ENCODE peak calls at places on chromosomes 6 and 20, in four cellular contexts. X is H1, C is IMR-90, O is H9. F is an unnamed sample.

GRCh38 chr6:85865665-85866372 is 223.1 kb upstream of the SYNCRIP start:
- DNase-seq in X (no peak), C (peak), O (no peak), F (peak)

GRCh38 chr6:149545258-149545753 is 537 bp downstream of the PPIL4 start:
- DNase-seq in X (no peak), C (peak), O (peak), F (peak)

GRCh38 chr20:57388953-57389694 is 2.1 kb upstream of the RBM38 start:
- DNase-seq in X (no peak), C (peak), O (peak), F (peak)

GRCh38 chr6:132053523-132053922 is 102.4 kb upstream of the CCN2 start:
- DNase-seq in X (no peak), C (peak), O (no peak), F (no peak)

GRCh38 chr6:107689190-107689589 is 134.9 kb downstream of the SCML4 start:
- DNase-seq in X (no peak), C (no peak), O (peak), F (no peak)

GRCh38 chr6:155887431-155887830 is 431.8 kb upstream of the NOX3 start:
- DNase-seq in X (no peak), C (no peak), O (no peak), F (peak)

GRCh38 chr6:117237561-117237960 is 27.8 kb upstream of the VGLL2 start:
- DNase-seq in X (no peak), C (no peak), O (no peak), F (no peak)

GRCh38 chr20:63639093-63639860 is 12.4 kb upstream of the GMEB2 start:
- DNase-seq in X (no peak), C (no peak), O (no peak), F (no peak)

GRCh38 chr6:160378218-160378617 is 30.0 kb downstream of the SLC22A3 start:
- DNase-seq in X (no peak), C (no peak), O (no peak), F (no peak)

GRCh38 chr6:169326067-169326799 is 72.6 kb upstream of the THBS2 start:
- DNase-seq in X (peak), C (peak), O (peak), F (peak)

GRCh38 chr6:39102821-39103136 is 12.2 kb downstream of the SAYSD1 start:
- DNase-seq in X (no peak), C (no peak), O (no peak), F (no peak)

GRCh38 chr20:11204926-11205768 is 531.3 kb upstream of the JAG1 start:
- DNase-seq in X (peak), C (peak), O (peak), F (peak)

GRCh38 chr6:68240731-68241130 is 394.4 kb upstream of the ADGRB3 start:
- DNase-seq in X (no peak), C (no peak), O (no peak), F (no peak)
- H3K56ac ChIP-seq in X (no peak), C (no peak), O (no peak), F (no peak)

GRCh38 chr6:6003334-6004146 is 3.2 kb downstream of the NRN1 start:
- DNase-seq in X (no peak), C (no peak), O (peak), F (peak)
- H3K4me2 ChIP-seq in X (peak), C (peak), O (peak), F (peak)

GRCh38 chr6:163717106-163717764 is 302.7 kb downstream of the QKI start:
- DNase-seq in X (no peak), C (no peak), O (no peak), F (no peak)

GRCh38 chr6:163714179-163714578 is 299.7 kb downstream of the QKI start:
- DNase-seq in X (no peak), C (no peak), O (no peak), F (no peak)

GRCh38 chr6:163716690-163717089 is 302.2 kb downstream of the QKI start:
- DNase-seq in X (no peak), C (no peak), O (no peak), F (no peak)

GRCh38 chr6:163718537-163718936 is 304.0 kb downstream of the QKI start:
- DNase-seq in X (no peak), C (no peak), O (no peak), F (no peak)

DNA sequence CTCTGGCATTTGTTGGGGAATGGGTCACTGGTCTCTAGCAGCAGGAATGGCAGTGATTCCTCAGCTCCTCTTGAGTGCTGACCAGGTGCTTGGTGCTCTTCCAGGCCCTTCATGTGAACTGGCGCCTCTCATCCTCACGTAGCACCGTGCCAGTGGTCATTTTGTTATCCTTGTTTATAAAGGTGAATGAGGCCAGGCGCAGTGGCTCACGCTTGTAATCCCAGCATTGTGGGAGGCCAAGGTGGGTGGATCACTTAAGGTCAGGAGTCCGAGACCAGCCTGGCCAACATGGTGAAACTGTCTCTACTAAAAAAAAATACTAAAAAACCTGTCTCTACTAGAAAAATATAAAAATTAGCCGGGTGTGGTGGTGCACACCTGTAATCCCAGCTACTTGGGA is 301.3 kb downstream of the QKI start:
- DNase-seq in X (no peak), C (no peak), O (no peak), F (no peak)
- H3K56ac ChIP-seq in X (no peak), C (no peak), O (no peak), F (no peak)

DNA sequence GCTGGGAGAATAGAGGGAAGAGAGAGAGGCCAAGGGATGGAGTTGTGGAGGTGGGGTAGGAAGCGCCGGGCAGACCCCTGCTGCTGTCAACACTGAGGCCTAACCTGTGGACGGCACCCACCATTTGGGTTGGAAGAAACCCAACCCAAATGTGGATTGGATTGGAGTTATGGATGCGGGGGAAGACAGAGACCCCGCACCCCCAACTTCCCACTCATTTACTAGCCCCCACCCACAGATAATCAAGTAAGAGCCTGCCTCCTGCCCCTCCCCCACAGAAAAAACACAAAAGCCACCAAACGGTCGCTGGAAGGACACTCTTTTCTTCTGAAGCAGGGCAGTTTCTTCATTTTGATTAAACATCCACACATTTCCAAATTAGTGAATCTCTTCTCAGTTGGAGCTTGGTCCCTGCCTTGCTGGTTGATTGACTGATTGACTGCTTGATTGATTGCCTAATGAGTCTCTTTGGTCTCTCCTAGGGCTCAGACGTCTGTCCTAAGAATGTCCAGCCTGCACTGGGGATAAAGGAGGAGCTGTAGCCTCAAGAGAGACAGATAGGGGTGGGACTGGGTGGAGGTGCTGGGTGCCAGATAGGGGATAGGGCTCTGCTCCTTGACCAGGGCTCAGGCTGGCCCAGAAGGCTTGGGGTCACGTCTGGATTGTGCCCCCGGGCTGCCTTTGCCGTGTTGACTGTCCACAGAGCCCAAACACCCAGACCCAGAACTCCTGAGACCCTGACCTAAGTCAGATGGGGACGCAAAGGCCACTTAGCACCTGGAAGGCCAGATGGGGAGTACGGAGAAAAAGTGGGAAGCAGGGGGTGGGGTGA is 74.9 kb upstream of the FOXP4 start:
- DNase-seq in X (no peak), C (no peak), O (no peak), F (no peak)
- H3K4me2 ChIP-seq in X (peak), C (no peak), O (peak), F (peak)

DNA sequence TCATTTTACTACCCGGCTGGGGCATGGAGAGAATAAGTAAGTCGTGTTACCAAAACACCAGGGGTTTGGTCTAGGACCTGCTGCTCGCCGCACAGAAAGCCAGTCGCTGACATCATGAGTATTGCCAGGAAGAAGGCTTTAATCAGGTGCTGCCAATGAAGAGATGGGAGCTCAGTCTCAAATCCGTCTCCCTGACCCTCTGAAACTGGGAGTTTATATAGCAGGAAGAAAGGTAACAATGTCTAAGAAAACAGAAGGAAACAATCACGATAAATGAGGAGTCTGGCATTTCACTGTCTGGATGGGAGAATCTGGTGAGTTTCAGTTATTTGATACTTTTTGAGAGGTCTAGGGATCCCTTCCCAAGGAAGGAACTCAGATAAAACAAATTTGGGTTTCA is 437.9 kb upstream of the JARID2 start:
- DNase-seq in X (no peak), C (no peak), O (no peak), F (no peak)
- H3K56ac ChIP-seq in X (no peak), C (no peak), O (no peak), F (no peak)

GRCh38 chr6:98833101-98834059 is 994 bp upstream of the POU3F2 start:
- DNase-seq in X (no peak), C (peak), O (peak), F (peak)
- H3K4me2 ChIP-seq in X (peak), C (peak), O (peak), F (peak)

GRCh38 chr6:45209762-45210161 is 118.4 kb upstream of the RUNX2 start:
- DNase-seq in X (no peak), C (peak), O (no peak), F (no peak)

GRCh38 chr6:45206793-45207492 is 121.2 kb upstream of the RUNX2 start:
- DNase-seq in X (no peak), C (no peak), O (no peak), F (no peak)
- H3K56ac ChIP-seq in X (no peak), C (no peak), O (no peak), F (no peak)

GRCh38 chr20:35269055-35269781 is 8.7 kb downstream of the MMP24OS start:
- DNase-seq in X (no peak), C (peak), O (peak), F (peak)

GRCh38 chr20:35267092-35267491 is 10.8 kb downstream of the MMP24OS start:
- DNase-seq in X (no peak), C (no peak), O (no peak), F (no peak)

GRCh38 chr20:35260426-35260825 is 17.5 kb downstream of the MMP24OS start:
- DNase-seq in X (no peak), C (no peak), O (peak), F (no peak)

GRCh38 chr20:35264755-35265154 is 13.2 kb downstream of the MMP24OS start:
- DNase-seq in X (no peak), C (peak), O (peak), F (peak)

DNA sequence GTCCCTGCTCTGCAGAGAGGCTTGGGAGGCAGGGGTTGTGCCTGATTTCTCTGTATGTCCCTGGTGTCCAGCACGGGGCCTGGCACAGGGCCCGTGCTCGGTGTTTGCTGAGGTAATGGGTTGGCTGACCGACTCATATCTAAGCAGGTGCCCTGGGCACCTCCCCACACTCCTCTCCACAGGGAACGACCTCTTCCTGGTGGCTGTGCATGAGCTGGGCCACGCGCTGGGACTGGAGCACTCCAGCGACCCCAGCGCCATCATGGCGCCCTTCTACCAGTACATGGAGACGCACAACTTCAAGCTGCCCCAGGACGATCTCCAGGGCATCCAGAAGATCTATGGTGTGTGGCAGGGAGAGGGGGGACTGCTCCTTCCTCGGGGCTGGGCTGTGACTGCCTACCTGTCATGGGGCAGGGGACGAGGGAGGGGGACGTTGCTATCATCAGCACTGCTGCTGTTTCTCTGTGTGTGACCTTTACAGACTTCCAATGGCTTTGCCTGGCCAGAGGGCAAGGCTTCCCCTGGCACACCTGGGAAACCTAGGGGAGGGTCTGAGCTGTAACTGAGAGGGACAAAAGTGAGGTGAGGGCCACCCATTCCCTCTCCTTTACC is 14.2 kb downstream of the MMP24OS start:
- DNase-seq in X (no peak), C (no peak), O (no peak), F (no peak)
- H3K4me2 ChIP-seq in X (peak), C (peak), O (peak), F (no peak)

GRCh38 chr20:22807646-22808045 is 223.3 kb upstream of the FOXA2 start:
- DNase-seq in X (no peak), C (peak), O (no peak), F (no peak)
- H3K56ac ChIP-seq in X (no peak), C (no peak), O (no peak), F (no peak)

DNA sequence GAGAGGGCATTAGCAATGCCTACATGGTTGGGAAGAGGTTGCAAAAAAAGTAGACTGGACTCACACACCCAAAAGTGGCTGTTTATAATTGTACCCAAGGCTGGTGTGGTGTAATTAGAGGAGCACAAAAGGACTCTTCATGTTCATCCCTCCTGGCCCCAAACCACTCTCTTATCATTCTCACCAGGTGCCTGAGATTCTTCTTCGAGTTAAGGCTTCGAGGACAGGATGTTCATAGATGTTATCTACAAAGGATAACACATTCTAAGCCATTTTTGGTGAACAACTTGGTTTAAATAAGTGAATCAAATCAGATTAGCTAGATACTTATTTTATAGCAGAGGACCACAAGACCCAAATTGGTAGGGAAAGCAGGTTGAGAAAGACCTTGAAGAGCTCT is 73.1 kb upstream of the SUPT3H start:
- DNase-seq in X (no peak), C (no peak), O (no peak), F (peak)
- H3K4me2 ChIP-seq in X (no peak), C (no peak), O (no peak), F (no peak)